ENCODE peak calls at places on chromosomes 7 and 10, in four cellular contexts. One of them, this sample, is unnamed.

GRCh38 chr7:152931583-152931982 is 172.0 kb downstream of the ACTR3B start:
- DNase-seq in CD8-positive, alpha-beta T cell: no peak
- DNase-seq in neural progenitor cell: no peak
- DNase-seq in hepatocyte: no peak
- DNase-seq in this sample: no peak

GRCh38 chr7:142797342-142797798 is 26.6 kb downstream of the PRSS2 start:
- DNase-seq in CD8-positive, alpha-beta T cell: no peak
- DNase-seq in neural progenitor cell: peak
- DNase-seq in hepatocyte: no peak
- DNase-seq in this sample: no peak

GRCh38 chr10:20006169-20006870 is 190.1 kb downstream of the PLXDC2 start:
- DNase-seq in CD8-positive, alpha-beta T cell: no peak
- DNase-seq in neural progenitor cell: no peak
- DNase-seq in hepatocyte: no peak
- DNase-seq in this sample: no peak

GRCh38 chr7:137209151-137209822 is 134.2 kb downstream of the PTN start:
- DNase-seq in CD8-positive, alpha-beta T cell: no peak
- DNase-seq in neural progenitor cell: no peak
- DNase-seq in hepatocyte: peak
- DNase-seq in this sample: no peak

GRCh38 chr7:1895664-1896515 is 225.8 kb downstream of the ELFN1 start:
- DNase-seq in CD8-positive, alpha-beta T cell: no peak
- DNase-seq in neural progenitor cell: no peak
- DNase-seq in hepatocyte: no peak
- DNase-seq in this sample: no peak

GRCh38 chr7:155807013-155807804 is 5.1 kb downstream of the SHH start:
- DNase-seq in CD8-positive, alpha-beta T cell: no peak
- DNase-seq in neural progenitor cell: peak
- DNase-seq in hepatocyte: peak
- DNase-seq in this sample: no peak

GRCh38 chr10:23525406-23525805 is 86.5 kb downstream of the OTUD1 start:
- DNase-seq in CD8-positive, alpha-beta T cell: no peak
- DNase-seq in neural progenitor cell: no peak
- DNase-seq in hepatocyte: peak
- DNase-seq in this sample: no peak

GRCh38 chr10:99172130-99172738 is 63.4 kb downstream of the HPSE2 start:
- DNase-seq in CD8-positive, alpha-beta T cell: no peak
- DNase-seq in neural progenitor cell: peak
- DNase-seq in hepatocyte: peak
- DNase-seq in this sample: no peak

GRCh38 chr7:35380739-35381224 is 126.9 kb upstream of the TBX20 start:
- DNase-seq in CD8-positive, alpha-beta T cell: no peak
- DNase-seq in neural progenitor cell: no peak
- DNase-seq in hepatocyte: no peak
- DNase-seq in this sample: no peak

GRCh38 chr10:78053201-78053868 is 19.7 kb downstream of the RPS24 start:
- DNase-seq in CD8-positive, alpha-beta T cell: no peak
- DNase-seq in neural progenitor cell: no peak
- DNase-seq in hepatocyte: no peak
- DNase-seq in this sample: no peak

GRCh38 chr10:978826-979421 is 9.3 kb upstream of the GTPBP4 start:
- DNase-seq in CD8-positive, alpha-beta T cell: no peak
- DNase-seq in neural progenitor cell: no peak
- DNase-seq in hepatocyte: no peak
- DNase-seq in this sample: no peak

GRCh38 chr7:94294471-94295131 is 100.1 kb upstream of the COL1A2 start:
- DNase-seq in CD8-positive, alpha-beta T cell: no peak
- DNase-seq in neural progenitor cell: no peak
- DNase-seq in hepatocyte: no peak
- DNase-seq in this sample: no peak

GRCh38 chr10:63376560-63377304 is 89.0 kb downstream of the JMJD1C start:
- DNase-seq in CD8-positive, alpha-beta T cell: no peak
- DNase-seq in neural progenitor cell: no peak
- DNase-seq in hepatocyte: no peak
- DNase-seq in this sample: no peak

GRCh38 chr10:110993024-110993693 is 73.8 kb downstream of the SHOC2 start:
- DNase-seq in CD8-positive, alpha-beta T cell: no peak
- DNase-seq in neural progenitor cell: no peak
- DNase-seq in hepatocyte: no peak
- DNase-seq in this sample: no peak

GRCh38 chr7:1228535-1229333 is 3.9 kb upstream of the UNCX start:
- DNase-seq in CD8-positive, alpha-beta T cell: no peak
- DNase-seq in neural progenitor cell: no peak
- DNase-seq in hepatocyte: no peak
- DNase-seq in this sample: no peak

GRCh38 chr7:127587663-127588018 is 570 bp upstream of the ARF5 start:
- DNase-seq in CD8-positive, alpha-beta T cell: no peak
- DNase-seq in neural progenitor cell: no peak
- DNase-seq in hepatocyte: no peak
- DNase-seq in this sample: no peak

GRCh38 chr10:74381291-74381885 is 230.4 kb downstream of the ADK start:
- DNase-seq in CD8-positive, alpha-beta T cell: no peak
- DNase-seq in neural progenitor cell: no peak
- DNase-seq in hepatocyte: no peak
- DNase-seq in this sample: no peak

GRCh38 chr7:151412318-151412717 is 2.5 kb upstream of the WDR86 start:
- DNase-seq in CD8-positive, alpha-beta T cell: no peak
- DNase-seq in neural progenitor cell: no peak
- DNase-seq in hepatocyte: no peak
- DNase-seq in this sample: no peak

GRCh38 chr10:70163448-70163847 is 6.9 kb downstream of the SAR1A start:
- DNase-seq in CD8-positive, alpha-beta T cell: no peak
- DNase-seq in neural progenitor cell: no peak
- DNase-seq in hepatocyte: no peak
- DNase-seq in this sample: no peak

GRCh38 chr7:12481722-12482121 is 78.1 kb upstream of the VWDE start:
- DNase-seq in CD8-positive, alpha-beta T cell: no peak
- DNase-seq in neural progenitor cell: no peak
- DNase-seq in hepatocyte: no peak
- DNase-seq in this sample: no peak

GRCh38 chr7:122549578-122549977 is 149.3 kb downstream of the RNF133 start:
- DNase-seq in CD8-positive, alpha-beta T cell: no peak
- DNase-seq in neural progenitor cell: no peak
- DNase-seq in hepatocyte: no peak
- DNase-seq in this sample: no peak

GRCh38 chr10:32376780-32377179 is 29.8 kb upstream of the EPC1 start:
- DNase-seq in CD8-positive, alpha-beta T cell: no peak
- DNase-seq in neural progenitor cell: no peak
- DNase-seq in hepatocyte: no peak
- DNase-seq in this sample: no peak

GRCh38 chr7:102061981-102062390 is 224.7 kb upstream of the SH2B2 start:
- DNase-seq in CD8-positive, alpha-beta T cell: no peak
- DNase-seq in neural progenitor cell: no peak
- DNase-seq in hepatocyte: peak
- DNase-seq in this sample: no peak

GRCh38 chr7:102063736-102064135 is 222.9 kb upstream of the SH2B2 start:
- DNase-seq in CD8-positive, alpha-beta T cell: no peak
- DNase-seq in neural progenitor cell: peak
- DNase-seq in hepatocyte: peak
- DNase-seq in this sample: no peak

GRCh38 chr7:102064361-102065025 is 222.2 kb upstream of the SH2B2 start:
- DNase-seq in CD8-positive, alpha-beta T cell: no peak
- DNase-seq in neural progenitor cell: no peak
- DNase-seq in hepatocyte: peak
- DNase-seq in this sample: no peak

GRCh38 chr7:102066476-102066875 is 220.2 kb upstream of the SH2B2 start:
- DNase-seq in CD8-positive, alpha-beta T cell: no peak
- DNase-seq in neural progenitor cell: no peak
- DNase-seq in hepatocyte: no peak
- DNase-seq in this sample: no peak

GRCh38 chr7:102065226-102065625 is 221.4 kb upstream of the SH2B2 start:
- DNase-seq in CD8-positive, alpha-beta T cell: no peak
- DNase-seq in neural progenitor cell: no peak
- DNase-seq in hepatocyte: no peak
- DNase-seq in this sample: no peak
- H3K27ac ChIP-seq in CD8-positive, alpha-beta T cell: no peak
- H3K27ac ChIP-seq in neural progenitor cell: no peak
- H3K27ac ChIP-seq in hepatocyte: peak
- H3K27ac ChIP-seq in this sample: no peak

DNA sequence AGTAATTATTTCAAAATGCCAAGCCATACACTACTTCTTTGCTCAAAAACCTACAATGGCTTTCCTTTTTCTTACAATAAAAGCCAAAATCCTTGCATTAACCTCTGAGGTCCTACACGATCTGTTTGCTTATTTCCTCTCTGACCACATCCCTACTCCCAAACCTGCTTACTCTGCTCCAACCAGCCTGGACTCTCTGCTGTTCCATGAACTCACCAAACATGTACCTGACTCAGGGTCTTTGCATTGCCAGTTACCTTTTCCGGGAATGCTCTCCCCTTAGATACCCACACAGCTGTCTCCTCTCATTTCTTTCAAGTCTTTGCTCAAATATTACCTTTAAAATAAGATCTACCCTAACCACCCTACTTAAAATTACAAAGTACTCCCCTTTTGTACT is 2.3 kb downstream of the ABCB4 start:
- DNase-seq in CD8-positive, alpha-beta T cell: no peak
- DNase-seq in neural progenitor cell: no peak
- DNase-seq in hepatocyte: no peak
- DNase-seq in this sample: no peak
- H3K27ac ChIP-seq in CD8-positive, alpha-beta T cell: no peak
- H3K27ac ChIP-seq in neural progenitor cell: no peak
- H3K27ac ChIP-seq in hepatocyte: no peak
- H3K27ac ChIP-seq in this sample: no peak

GRCh38 chr7:41701542-41701941 is 1.3 kb downstream of the INHBA start:
- DNase-seq in CD8-positive, alpha-beta T cell: no peak
- DNase-seq in neural progenitor cell: peak
- DNase-seq in hepatocyte: no peak
- DNase-seq in this sample: no peak

GRCh38 chr7:41699532-41699931 is 3.4 kb downstream of the INHBA start:
- DNase-seq in CD8-positive, alpha-beta T cell: no peak
- DNase-seq in neural progenitor cell: peak
- DNase-seq in hepatocyte: no peak
- DNase-seq in this sample: no peak

GRCh38 chr7:41700044-41700471 is 2.8 kb downstream of the INHBA start:
- DNase-seq in CD8-positive, alpha-beta T cell: no peak
- DNase-seq in neural progenitor cell: peak
- DNase-seq in hepatocyte: no peak
- DNase-seq in this sample: no peak

GRCh38 chr7:41702635-41703371 is at the start of gene INHBA:
- DNase-seq in CD8-positive, alpha-beta T cell: no peak
- DNase-seq in neural progenitor cell: no peak
- DNase-seq in hepatocyte: peak
- DNase-seq in this sample: no peak

GRCh38 chr7:41701068-41701467 is 1.8 kb downstream of the INHBA start:
- DNase-seq in CD8-positive, alpha-beta T cell: no peak
- DNase-seq in neural progenitor cell: no peak
- DNase-seq in hepatocyte: no peak
- DNase-seq in this sample: no peak
- H3K27ac ChIP-seq in CD8-positive, alpha-beta T cell: no peak
- H3K27ac ChIP-seq in neural progenitor cell: no peak
- H3K27ac ChIP-seq in hepatocyte: peak
- H3K27ac ChIP-seq in this sample: no peak

GRCh38 chr10:94546058-94546595 is 539 bp downstream of the HELLS start:
- DNase-seq in CD8-positive, alpha-beta T cell: no peak
- DNase-seq in neural progenitor cell: peak
- DNase-seq in hepatocyte: no peak
- DNase-seq in this sample: no peak
- H3K27ac ChIP-seq in CD8-positive, alpha-beta T cell: peak
- H3K27ac ChIP-seq in neural progenitor cell: peak
- H3K27ac ChIP-seq in hepatocyte: peak
- H3K27ac ChIP-seq in this sample: no peak

GRCh38 chr7:134472572-134473242 is 13.8 kb upstream of the AKR1B1 start:
- DNase-seq in CD8-positive, alpha-beta T cell: no peak
- DNase-seq in neural progenitor cell: no peak
- DNase-seq in hepatocyte: no peak
- DNase-seq in this sample: no peak
- H3K27ac ChIP-seq in CD8-positive, alpha-beta T cell: no peak
- H3K27ac ChIP-seq in neural progenitor cell: no peak
- H3K27ac ChIP-seq in hepatocyte: no peak
- H3K27ac ChIP-seq in this sample: no peak

This sample was measured in caudate nucleus.